ENCODE peak calls at places on chromosomes 6 and 20, in seven cellular contexts. K, X, E, V, Y, B and C are unnamed samples.

GRCh38 chr6:105431226-105431625 is 28.3 kb upstream of the PREP start:
- DNase-seq in Y (no peak), K (no peak), B (peak), X (peak), E (peak), V (no peak), C (no peak)

GRCh38 chr6:160221423-160221822 is 37.2 kb downstream of the SLC22A2 start:
- DNase-seq in K (no peak), Y (no peak), V (no peak), E (peak), B (no peak), X (peak), C (no peak)

GRCh38 chr20:25308671-25309394 is 60.9 kb downstream of the PYGB start:
- DNase-seq in X (peak), B (no peak), E (no peak), K (no peak), Y (no peak), V (no peak), C (no peak)

GRCh38 chr6:79742030-79742429 is 110.9 kb downstream of the SH3BGRL2 start:
- DNase-seq in B (no peak), E (no peak), V (no peak), X (no peak), K (no peak), Y (no peak), C (no peak)

GRCh38 chr20:13839421-13840092 is 54.7 kb downstream of the NDUFAF5 start:
- DNase-seq in E (peak), V (no peak), B (no peak), X (peak), K (no peak), Y (no peak), C (peak)

GRCh38 chr6:96794980-96795379 is 42.3 kb downstream of the GPR63 start:
- DNase-seq in K (no peak), X (peak), V (no peak), E (no peak), B (no peak), Y (no peak), C (no peak)

GRCh38 chr6:128242765-128243403 is 277.5 kb downstream of the PTPRK start:
- DNase-seq in Y (no peak), E (no peak), X (peak), V (no peak), K (no peak), B (peak), C (no peak)

GRCh38 chr6:121823437-121823851 is 388.0 kb downstream of the GJA1 start:
- DNase-seq in X (peak), K (no peak), B (peak), Y (no peak), E (no peak), V (no peak), C (no peak)

GRCh38 chr20:57756213-57756612 is 46.4 kb upstream of the PMEPA1 start:
- DNase-seq in K (no peak), X (no peak), V (no peak), B (no peak), E (no peak), Y (no peak), C (no peak)

GRCh38 chr20:35171753-35172433 is at the start of gene PROCR:
- DNase-seq in X (peak), E (peak), B (peak), Y (no peak), K (peak), V (peak), C (peak)

GRCh38 chr6:31871068-31871659 is 7.6 kb downstream of the SLC44A4 start:
- DNase-seq in E (no peak), Y (no peak), K (no peak), B (peak), V (no peak), X (peak), C (no peak)

GRCh38 chr6:99334526-99335127 is 14.8 kb downstream of the FAXC start:
- DNase-seq in K (no peak), X (peak), Y (no peak), V (peak), E (peak), B (peak), C (no peak)

GRCh38 chr6:159979136-159979874 is 10.4 kb downstream of the IGF2R start:
- DNase-seq in E (peak), K (no peak), X (no peak), B (no peak), Y (no peak), V (no peak), C (no peak)

GRCh38 chr6:3045777-3046176 is 22.5 kb upstream of the RIPK1 start:
- DNase-seq in E (no peak), K (no peak), X (no peak), B (no peak), Y (no peak), V (no peak), C (no peak)

GRCh38 chr6:110529355-110529754 is 52.9 kb upstream of the SLC22A16 start:
- DNase-seq in X (peak), B (no peak), E (peak), K (no peak), V (no peak), Y (no peak), C (no peak)

GRCh38 chr6:88683734-88684133 is 279.7 kb downstream of the RNGTT start:
- DNase-seq in V (no peak), Y (no peak), K (no peak), X (no peak), B (no peak), E (peak), C (no peak)

GRCh38 chr6:44666324-44666723 is 278.8 kb downstream of the CDC5L start:
- DNase-seq in B (no peak), V (no peak), X (no peak), E (no peak), K (no peak), Y (no peak), C (no peak)

GRCh38 chr6:106997392-106998257 is 23.1 kb upstream of the CD24 start:
- DNase-seq in Y (peak), V (no peak), X (peak), K (peak), E (peak), B (peak), C (no peak)

GRCh38 chr6:12367412-12367811 is 77.3 kb downstream of the EDN1 start:
- DNase-seq in K (no peak), X (no peak), E (no peak), B (no peak), Y (no peak), V (no peak), C (no peak)

GRCh38 chr6:156748504-156748903 is 28.7 kb upstream of the ARID1B start:
- DNase-seq in V (no peak), B (no peak), Y (no peak), X (no peak), K (no peak), E (no peak), C (no peak)

GRCh38 chr6:33851959-33852358 is 48.2 kb upstream of the MLN start:
- DNase-seq in K (no peak), V (no peak), X (no peak), B (no peak), Y (no peak), E (no peak), C (no peak)

GRCh38 chr6:108359901-108360882 is 65.3 kb downstream of the AFG1L start:
- DNase-seq in Y (no peak), V (no peak), X (no peak), B (no peak), E (peak), K (no peak), C (no peak)

GRCh38 chr6:3919130-3919628 is 70.0 kb downstream of the FAM50B start:
- DNase-seq in B (no peak), V (no peak), E (peak), K (no peak), X (peak), Y (no peak), C (no peak)

GRCh38 chr6:21598662-21599061 is 5.1 kb downstream of the SOX4 start:
- DNase-seq in Y (no peak), X (peak), K (no peak), V (no peak), E (peak), B (no peak), C (no peak)

GRCh38 chr20:57831326-57831991 is 121.6 kb upstream of the PMEPA1 start:
- DNase-seq in V (no peak), K (no peak), Y (no peak), X (no peak), B (no peak), E (no peak), C (no peak)

GRCh38 chr6:148530394-148530923 is 187.8 kb downstream of the SASH1 start:
- DNase-seq in B (peak), X (peak), K (no peak), V (no peak), Y (no peak), E (no peak), C (no peak)

GRCh38 chr20:14284443-14284842 is 53.0 kb downstream of the FLRT3 start:
- DNase-seq in E (peak), V (no peak), X (no peak), K (no peak), B (no peak), Y (no peak), C (no peak)

GRCh38 chr6:37794825-37795224 is 24.7 kb upstream of the ZFAND3 start:
- DNase-seq in Y (no peak), B (no peak), E (peak), K (no peak), V (no peak), X (peak), C (no peak)

GRCh38 chr6:169230923-169231789 is 22.5 kb downstream of the THBS2 start:
- DNase-seq in V (no peak), E (no peak), Y (no peak), B (no peak), X (no peak), K (no peak), C (no peak)

GRCh38 chr6:26330835-26331808 is 33.9 kb upstream of the BTN3A2 start:
- DNase-seq in K (no peak), B (no peak), V (no peak), Y (peak), E (peak), X (no peak), C (no peak)

GRCh38 chr20:54176610-54177009 is 2.8 kb upstream of the CYP24A1 start:
- DNase-seq in X (no peak), K (no peak), B (no peak), E (peak), Y (no peak), V (no peak), C (no peak)

GRCh38 chr20:14189794-14190402 is 147.5 kb downstream of the FLRT3 start:
- DNase-seq in Y (no peak), K (no peak), B (peak), X (peak), E (peak), V (peak), C (no peak)

GRCh38 chr6:35016417-35017221 is 124.5 kb downstream of the TCP11 start:
- DNase-seq in Y (no peak), X (peak), K (no peak), B (peak), V (no peak), E (no peak), C (no peak)

GRCh38 chr6:43481075-43481474 is 3.7 kb downstream of the TJAP1 start:
- DNase-seq in V (no peak), K (no peak), X (no peak), B (no peak), E (peak), Y (no peak), C (peak)

GRCh38 chr6:155959898-155960297 is 504.3 kb upstream of the NOX3 start:
- DNase-seq in X (no peak), K (no peak), E (no peak), Y (no peak), B (no peak), V (no peak), C (no peak)

GRCh38 chr6:43929511-43929910 is 159.5 kb downstream of the VEGFA start:
- DNase-seq in E (no peak), X (no peak), B (no peak), V (no peak), K (no peak), Y (no peak), C (no peak)

GRCh38 chr6:57303931-57304681 is 13.3 kb upstream of the PRIM2 start:
- DNase-seq in K (no peak), E (no peak), B (no peak), V (no peak), X (peak), Y (no peak), C (no peak)

GRCh38 chr20:62666736-62667529 is 24.6 kb downstream of the SLCO4A1 start:
- DNase-seq in B (no peak), Y (no peak), E (peak), X (no peak), V (no peak), K (peak), C (peak)
- H3K27ac ChIP-seq in B (no peak), Y (no peak), E (peak), X (no peak), V (no peak), K (peak), C (no peak)

GRCh38 chr6:63560806-63561672 is 11.2 kb upstream of the LOC128125822 start:
- DNase-seq in E (peak), K (no peak), B (no peak), V (no peak), X (peak), Y (no peak), C (no peak)

GRCh38 chr6:63565727-63566625 is 6.3 kb upstream of the LOC128125822 start:
- DNase-seq in K (no peak), B (no peak), X (peak), E (no peak), V (no peak), Y (no peak), C (no peak)

GRCh38 chr6:63567966-63568365 is 4.3 kb upstream of the LOC128125822 start:
- DNase-seq in E (no peak), B (no peak), X (no peak), V (no peak), Y (no peak), K (no peak), C (no peak)

GRCh38 chr6:63565058-63565726 is 7.1 kb upstream of the LOC128125822 start:
- DNase-seq in B (no peak), V (no peak), Y (no peak), K (no peak), X (no peak), E (peak), C (peak)
- H3K27ac ChIP-seq in B (no peak), V (no peak), Y (no peak), K (peak), X (no peak), E (peak), C (no peak)

GRCh38 chr6:5998236-5998635 is 8.5 kb downstream of the NRN1 start:
- DNase-seq in K (no peak), E (no peak), V (no peak), Y (no peak), B (no peak), X (no peak), C (no peak)
- H3K27ac ChIP-seq in K (no peak), E (no peak), V (no peak), Y (no peak), B (no peak), X (no peak), C (no peak)

DNA sequence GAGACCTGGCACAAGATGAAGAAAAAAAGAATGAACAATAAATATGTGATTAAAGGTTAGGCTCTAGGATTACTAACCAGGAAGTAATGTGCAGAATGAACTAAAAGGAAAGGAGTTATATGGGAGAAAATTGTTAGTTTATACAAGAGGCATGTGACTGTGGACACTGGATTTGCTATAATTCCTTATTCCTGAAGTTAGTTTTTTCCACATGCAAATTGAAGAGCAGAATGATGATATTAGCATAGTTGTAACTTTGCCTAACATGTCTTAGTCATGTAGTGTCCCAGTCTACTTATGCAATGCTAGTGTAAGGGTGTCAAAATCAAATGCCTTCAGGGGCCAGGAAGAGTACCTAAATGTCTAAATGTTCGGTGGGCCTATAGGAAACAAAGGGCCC is 27.9 kb upstream of the CEP85L start:
- DNase-seq in K (no peak), B (no peak), Y (no peak), V (no peak), X (peak), E (peak), C (no peak)
- H3K27ac ChIP-seq in K (no peak), B (no peak), Y (no peak), V (no peak), X (no peak), E (peak), C (peak)

DNA sequence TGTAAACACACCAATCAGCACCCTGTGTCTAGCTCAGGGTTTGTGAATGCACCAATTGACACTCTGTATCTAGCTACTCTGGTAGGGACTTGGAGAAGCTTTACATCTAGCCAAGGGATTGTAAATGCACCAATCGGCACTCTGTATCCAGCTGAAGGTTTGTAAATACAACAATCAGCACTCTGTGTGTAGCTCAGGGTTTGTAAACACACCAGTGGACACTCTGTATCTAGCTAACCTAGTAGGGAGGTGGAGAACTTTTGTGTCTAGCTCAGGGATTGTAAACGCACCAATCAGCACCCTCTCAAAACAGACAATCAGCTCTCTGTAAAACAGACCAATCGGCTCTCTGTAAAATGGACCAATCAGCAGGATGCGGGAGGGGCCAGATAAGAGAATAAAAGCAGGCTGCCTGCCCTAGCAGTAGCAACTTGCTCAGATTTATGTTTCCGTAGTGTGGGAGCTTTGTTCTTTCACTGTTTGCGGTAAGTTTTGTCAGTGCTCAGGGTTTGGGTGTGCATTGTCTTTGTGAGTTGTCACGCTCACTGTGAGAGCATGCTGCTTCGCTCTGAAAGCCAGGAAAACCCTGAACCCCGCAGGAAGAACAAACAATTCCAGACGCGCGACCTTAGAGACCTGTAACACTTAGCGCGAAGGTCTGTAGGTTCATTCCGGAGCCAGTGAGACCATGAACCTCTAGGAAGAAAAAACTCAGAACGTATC is 37.0 kb downstream of the RIOK1 start:
- DNase-seq in V (no peak), K (no peak), X (no peak), B (no peak), Y (no peak), E (no peak), C (no peak)
- H3K27ac ChIP-seq in V (no peak), K (no peak), X (no peak), B (no peak), Y (no peak), E (no peak), C (no peak)

GRCh38 chr6:136956590-136957573 is 34.8 kb downstream of the SLC35D3 start:
- DNase-seq in E (no peak), Y (no peak), K (no peak), B (no peak), X (no peak), V (no peak), C (no peak)
- H3K27ac ChIP-seq in E (no peak), Y (no peak), K (no peak), B (no peak), X (no peak), V (no peak), C (no peak)